ENCODE peak calls at places on chromosomes 6 and 20, in six cellular contexts. I is WTC11, B is aorta, O is psoas muscle, P is NCI-H1930, R is endothelial cell of umbilical vein. H is an unnamed sample.
A peak's percentile ranks its signal among the peaks of the same experiment; 100 is the strongest.

GRCh38 chr6:164628302-164628931 is 681.0 kb downstream of the C6orf118 start:
- DNase-seq in I (no peak), B (no peak), O (no peak), P (no peak), R (no peak), H (no peak)

GRCh38 chr6:83429857-83430605 is 820 bp downstream of the ME1 start:
- DNase-seq in I (peak; percentile 13), B (no peak), O (peak; percentile 30), P (peak; percentile 11), R (peak; percentile 39), H (no peak)

GRCh38 chr6:132084811-132085509 is 133.8 kb upstream of the CCN2 start:
- DNase-seq in I (no peak), B (no peak), O (no peak), P (no peak), R (peak; percentile 95), H (no peak)

GRCh38 chr6:6494677-6495076 is 93.8 kb upstream of the LY86 start:
- DNase-seq in I (peak; percentile 85), B (peak; percentile 77), O (peak; percentile 28), P (peak; percentile 16), R (no peak), H (peak; percentile 79)

GRCh38 chr6:125974214-125974866 is 12.0 kb upstream of the TRMT11 start:
- DNase-seq in I (no peak), B (no peak), O (no peak), P (peak; percentile 37), R (peak; percentile 73), H (no peak)

GRCh38 chr6:14814016-14814415 is 431.9 kb upstream of the JARID2 start:
- DNase-seq in I (no peak), B (no peak), O (no peak), P (no peak), R (no peak), H (no peak)

GRCh38 chr6:140669321-140669720 is 1294.9 kb upstream of the CITED2 start:
- DNase-seq in I (no peak), B (no peak), O (no peak), P (no peak), R (no peak), H (no peak)

GRCh38 chr6:157240059-157240959 is 83.0 kb downstream of the TMEM242 start:
- DNase-seq in I (no peak), B (peak; percentile 89), O (peak; percentile 84), P (no peak), R (no peak), H (no peak)

GRCh38 chr6:28791002-28791383 is 132.8 kb downstream of the TRIM27 start:
- DNase-seq in I (no peak), B (no peak), O (no peak), P (no peak), R (no peak), H (no peak)

GRCh38 chr20:40939667-40940066 is 89.0 kb upstream of the TOP1 start:
- DNase-seq in I (no peak), B (no peak), O (no peak), P (no peak), R (no peak), H (no peak)

GRCh38 chr20:63099426-63100267 is 92.9 kb upstream of the BHLHE23 start:
- DNase-seq in I (peak; percentile 10), B (peak; percentile 32), O (no peak), P (no peak), R (no peak), H (no peak)

GRCh38 chr6:166462461-166463135 is 79.9 kb upstream of the MPC1 start:
- DNase-seq in I (no peak), B (no peak), O (no peak), P (no peak), R (no peak), H (no peak)

GRCh38 chr20:9359561-9360308 is 154.7 kb upstream of the LAMP5 start:
- DNase-seq in I (peak; percentile 35), B (peak; percentile 51), O (peak; percentile 26), P (no peak), R (peak; percentile 82), H (no peak)

GRCh38 chr20:61882716-61883615 is 182.7 kb downstream of the TAF4 start:
- DNase-seq in I (no peak), B (no peak), O (no peak), P (no peak), R (no peak), H (peak; percentile 34)

GRCh38 chr6:142885182-142885867 is 59.7 kb downstream of the HIVEP2 start:
- DNase-seq in I (peak; percentile 30), B (no peak), O (no peak), P (no peak), R (peak; percentile 98), H (no peak)

GRCh38 chr6:108655840-108656650 is 95.3 kb downstream of the FOXO3 start:
- DNase-seq in I (no peak), B (no peak), O (no peak), P (no peak), R (no peak), H (no peak)

GRCh38 chr6:43797919-43798318 is 27.9 kb downstream of the VEGFA start:
- DNase-seq in I (no peak), B (no peak), O (no peak), P (no peak), R (no peak), H (no peak)

GRCh38 chr20:53080969-53081871 is 109.1 kb downstream of the TSHZ2 start:
- DNase-seq in I (no peak), B (no peak), O (no peak), P (no peak), R (peak; percentile 13), H (no peak)

GRCh38 chr6:127173541-127173940 is 55.1 kb downstream of the RSPO3 start:
- DNase-seq in I (no peak), B (no peak), O (no peak), P (no peak), R (no peak), H (no peak)

GRCh38 chr6:163170294-163170883 is 244.1 kb upstream of the QKI start:
- DNase-seq in I (peak; percentile 52), B (no peak), O (no peak), P (no peak), R (peak; percentile 14), H (no peak)

GRCh38 chr6:142334294-142334693 is 32.5 kb downstream of the ADGRG6 start:
- DNase-seq in I (no peak), B (no peak), O (no peak), P (no peak), R (peak; percentile 75), H (no peak)

GRCh38 chr6:157198425-157199279 is 124.7 kb downstream of the TMEM242 start:
- DNase-seq in I (no peak), B (peak; percentile 78), O (peak; percentile 49), P (no peak), R (no peak), H (no peak)

GRCh38 chr20:43533060-43533459 is 25.6 kb downstream of the L3MBTL1 start:
- DNase-seq in I (no peak), B (no peak), O (no peak), P (no peak), R (no peak), H (no peak)

GRCh38 chr6:41731561-41732086 is 3.8 kb downstream of the TFEB start:
- DNase-seq in I (no peak), B (peak; percentile 18), O (no peak), P (no peak), R (no peak), H (no peak)

GRCh38 chr6:169589293-169589692 is 112.5 kb downstream of the WDR27 start:
- DNase-seq in I (no peak), B (no peak), O (no peak), P (no peak), R (peak; percentile 88), H (no peak)

GRCh38 chr20:63519765-63520593 is 586 bp upstream of the PPDPF start:
- DNase-seq in I (peak; percentile 78), B (peak; percentile 87), O (no peak), P (peak; percentile 77), R (peak; percentile 64), H (peak; percentile 81)

GRCh38 chr6:128438311-128438916 is 82.0 kb downstream of the PTPRK start:
- DNase-seq in I (no peak), B (no peak), O (no peak), P (no peak), R (peak; percentile 39), H (no peak)

GRCh38 chr6:97312241-97312640 is 29.2 kb upstream of the MMS22L start:
- DNase-seq in I (no peak), B (no peak), O (no peak), P (no peak), R (no peak), H (no peak)

GRCh38 chr6:125197795-125198269 is 44.3 kb downstream of the TPD52L1 start:
- DNase-seq in I (no peak), B (peak; percentile 84), O (peak; percentile 69), P (no peak), R (peak; percentile 62), H (no peak)

GRCh38 chr20:55232647-55233046 is 757.3 kb downstream of the DOK5 start:
- DNase-seq in I (no peak), B (no peak), O (no peak), P (no peak), R (no peak), H (no peak)

GRCh38 chr6:13396241-13396792 is 68.0 kb upstream of the TBC1D7 start:
- DNase-seq in I (no peak), B (no peak), O (no peak), P (no peak), R (no peak), H (no peak)

GRCh38 chr20:17969276-17969883 is 562 bp downstream of the MGME1 start:
- DNase-seq in I (no peak), B (peak; percentile 53), O (peak; percentile 40), P (no peak), R (no peak), H (no peak)

GRCh38 chr6:146345582-146345981 is 198.1 kb upstream of the RAB32 start:
- DNase-seq in I (no peak), B (no peak), O (no peak), P (no peak), R (no peak), H (no peak)

GRCh38 chr20:1805161-1805581 is 90.0 kb upstream of the SIRPA start:
- DNase-seq in I (no peak), B (no peak), O (no peak), P (no peak), R (no peak), H (no peak)

GRCh38 chr6:71887006-71887743 is 825 bp downstream of the RIMS1 start:
- DNase-seq in I (peak; percentile 26), B (no peak), O (no peak), P (no peak), R (peak; percentile 1), H (peak; percentile 66)

H was measured in Right ventricle myocardium inferior.